ENCODE peak calls at places on chromosome 6, in six cellular contexts. V, S, E, J, T and Q are unnamed samples.

GRCh38 chr6:5344038-5344437 is 82.7 kb downstream of the FARS2 start:
- DNase-seq in S (no peak), T (no peak), J (no peak), V (no peak), E (no peak), Q (no peak)

GRCh38 chr6:2986722-2987196 is 12.9 kb upstream of the NQO2 start:
- DNase-seq in J (no peak), E (no peak), T (no peak), S (peak; percentile 80), V (peak; percentile 92), Q (no peak)

GRCh38 chr6:165317723-165318122 is 8.3 kb upstream of the C6orf118 start:
- DNase-seq in T (no peak), J (no peak), V (no peak), E (no peak), S (no peak), Q (no peak)

GRCh38 chr6:81614292-81614691 is 138.2 kb downstream of the TENT5A start:
- DNase-seq in S (no peak), T (no peak), J (peak; percentile 43), E (no peak), V (peak; percentile 20), Q (no peak)

GRCh38 chr6:137415127-137415833 is 78.9 kb downstream of the OLIG3 start:
- DNase-seq in S (no peak), J (peak; percentile 77), T (peak; percentile 25), V (peak; percentile 69), E (peak; percentile 65), Q (peak; percentile 76)

GRCh38 chr6:4860387-4860786 is 84.2 kb downstream of the CDYL start:
- DNase-seq in E (no peak), J (no peak), V (no peak), T (no peak), S (no peak), Q (no peak)

GRCh38 chr6:89369009-89369408 is 16.5 kb upstream of the UBE2J1 start:
- DNase-seq in E (no peak), T (no peak), J (peak; percentile 47), S (no peak), V (peak; percentile 53), Q (no peak)

GRCh38 chr6:84575264-84575663 is 189.1 kb downstream of the TBX18 start:
- DNase-seq in J (peak; percentile 41), V (peak; percentile 84), E (no peak), S (no peak), T (no peak), Q (no peak)

GRCh38 chr6:152130441-152130840 is 323.0 kb downstream of the ESR1 start:
- DNase-seq in J (no peak), E (no peak), V (no peak), T (no peak), S (no peak), Q (no peak)

GRCh38 chr6:169156108-169156821 is 97.4 kb downstream of the THBS2 start:
- DNase-seq in V (no peak), S (no peak), T (no peak), J (no peak), E (no peak), Q (no peak)

GRCh38 chr6:110180228-110181008 is at the start of gene CDC40:
- DNase-seq in T (peak; percentile 68), V (no peak), S (no peak), E (no peak), J (peak; percentile 94), Q (no peak)

GRCh38 chr6:109672204-109672603 is 18.8 kb downstream of the AK9 start:
- DNase-seq in J (no peak), V (peak; percentile 24), S (no peak), E (no peak), T (no peak), Q (no peak)

GRCh38 chr6:169096326-169096882 is 157.2 kb downstream of the THBS2 start:
- DNase-seq in V (no peak), T (no peak), J (no peak), S (no peak), E (no peak), Q (no peak)

GRCh38 chr6:70709826-70710225 is 42.1 kb downstream of the SMAP1 start:
- DNase-seq in J (peak; percentile 4), S (peak; percentile 33), V (peak; percentile 37), E (no peak), T (no peak), Q (no peak)